ENCODE peak calls at places on chromosomes 13 and 19, in ten cellular contexts. One of them, this sample, is unnamed. For H3K27me3 and H3K9me3, the result is how much of the 10 kb centered on the place peaks cover.

GRCh38 chr13:36531746-36532486 is 99.6 kb downstream of the CCNA1 start:
- DNase-seq in DND-41: no peak
- DNase-seq in esophagus squamous epithelium: no peak
- DNase-seq in right lobe of liver: no peak
- DNase-seq in thoracic aorta: no peak
- DNase-seq in cardiac muscle cell: no peak
- DNase-seq in K562: no peak
- DNase-seq in body of pancreas: no peak
- DNase-seq in keratinocyte: no peak
- DNase-seq in sigmoid colon: no peak
- DNase-seq in this sample: no peak

GRCh38 chr13:50400035-50400726 is 384.9 kb downstream of the KCNRG start:
- DNase-seq in esophagus squamous epithelium: no peak
- DNase-seq in right lobe of liver: no peak
- DNase-seq in thoracic aorta: no peak
- DNase-seq in sigmoid colon: no peak
- DNase-seq in DND-41: no peak
- DNase-seq in body of pancreas: peak
- DNase-seq in keratinocyte: no peak
- DNase-seq in cardiac muscle cell: peak
- DNase-seq in K562: no peak
- DNase-seq in this sample: no peak

GRCh38 chr19:13797870-13798269 is 2.6 kb downstream of the ZSWIM4 start:
- DNase-seq in DND-41: no peak
- DNase-seq in keratinocyte: no peak
- DNase-seq in cardiac muscle cell: no peak
- DNase-seq in K562: no peak
- DNase-seq in thoracic aorta: peak
- DNase-seq in body of pancreas: no peak
- DNase-seq in esophagus squamous epithelium: no peak
- DNase-seq in sigmoid colon: no peak
- DNase-seq in right lobe of liver: no peak
- DNase-seq in this sample: no peak

GRCh38 chr19:48443262-48443661 is 2.5 kb upstream of the GRWD1 start:
- DNase-seq in K562: no peak
- DNase-seq in esophagus squamous epithelium: no peak
- DNase-seq in body of pancreas: peak
- DNase-seq in right lobe of liver: no peak
- DNase-seq in keratinocyte: no peak
- DNase-seq in thoracic aorta: no peak
- DNase-seq in sigmoid colon: no peak
- DNase-seq in cardiac muscle cell: no peak
- DNase-seq in DND-41: no peak
- DNase-seq in this sample: peak

GRCh38 chr13:28539625-28540286 is 44.8 kb upstream of the FLT1 start:
- DNase-seq in thoracic aorta: no peak
- DNase-seq in right lobe of liver: no peak
- DNase-seq in body of pancreas: no peak
- DNase-seq in sigmoid colon: no peak
- DNase-seq in keratinocyte: no peak
- DNase-seq in esophagus squamous epithelium: no peak
- DNase-seq in cardiac muscle cell: no peak
- DNase-seq in DND-41: no peak
- DNase-seq in K562: no peak
- DNase-seq in this sample: no peak

GRCh38 chr13:52830946-52831345 is 17.5 kb downstream of the PCDH8 start:
- DNase-seq in body of pancreas: no peak
- DNase-seq in cardiac muscle cell: no peak
- DNase-seq in keratinocyte: no peak
- DNase-seq in esophagus squamous epithelium: no peak
- DNase-seq in sigmoid colon: no peak
- DNase-seq in right lobe of liver: no peak
- DNase-seq in thoracic aorta: no peak
- DNase-seq in K562: no peak
- DNase-seq in DND-41: no peak
- DNase-seq in this sample: no peak

GRCh38 chr19:8259142-8259921 is 48.8 kb downstream of the CD320 start:
- DNase-seq in K562: no peak
- DNase-seq in cardiac muscle cell: no peak
- DNase-seq in DND-41: no peak
- DNase-seq in keratinocyte: no peak
- DNase-seq in esophagus squamous epithelium: no peak
- DNase-seq in thoracic aorta: no peak
- DNase-seq in right lobe of liver: peak
- DNase-seq in sigmoid colon: peak
- DNase-seq in body of pancreas: peak
- DNase-seq in this sample: no peak

GRCh38 chr19:16594131-16594586 is 21.9 kb upstream of the SLC35E1 start:
- DNase-seq in DND-41: peak
- DNase-seq in cardiac muscle cell: no peak
- DNase-seq in right lobe of liver: no peak
- DNase-seq in sigmoid colon: no peak
- DNase-seq in esophagus squamous epithelium: no peak
- DNase-seq in keratinocyte: no peak
- DNase-seq in thoracic aorta: no peak
- DNase-seq in K562: no peak
- DNase-seq in body of pancreas: no peak
- DNase-seq in this sample: peak

GRCh38 chr19:21358768-21359451 is at the start of gene ZNF738:
- DNase-seq in right lobe of liver: peak
- DNase-seq in body of pancreas: peak
- DNase-seq in keratinocyte: peak
- DNase-seq in K562: peak
- DNase-seq in cardiac muscle cell: peak
- DNase-seq in esophagus squamous epithelium: peak
- DNase-seq in thoracic aorta: peak
- DNase-seq in sigmoid colon: peak
- DNase-seq in DND-41: peak
- DNase-seq in this sample: peak

GRCh38 chr19:467554-467953 is 6.7 kb upstream of the SHC2 start:
- DNase-seq in right lobe of liver: no peak
- DNase-seq in thoracic aorta: no peak
- DNase-seq in esophagus squamous epithelium: no peak
- DNase-seq in keratinocyte: no peak
- DNase-seq in body of pancreas: no peak
- DNase-seq in DND-41: no peak
- DNase-seq in sigmoid colon: no peak
- DNase-seq in K562: no peak
- DNase-seq in cardiac muscle cell: no peak
- DNase-seq in this sample: no peak

GRCh38 chr13:33323766-33324525 is 38.4 kb upstream of the STARD13 start:
- DNase-seq in sigmoid colon: no peak
- DNase-seq in DND-41: no peak
- DNase-seq in thoracic aorta: no peak
- DNase-seq in cardiac muscle cell: no peak
- DNase-seq in right lobe of liver: no peak
- DNase-seq in keratinocyte: no peak
- DNase-seq in body of pancreas: no peak
- DNase-seq in K562: no peak
- DNase-seq in esophagus squamous epithelium: no peak
- DNase-seq in this sample: no peak
- H3K27me3 ChIP-seq in sigmoid colon: under half
- H3K27me3 ChIP-seq in DND-41: under half
- H3K27me3 ChIP-seq in thoracic aorta: under half
- H3K27me3 ChIP-seq in cardiac muscle cell: under half
- H3K27me3 ChIP-seq in right lobe of liver: under half
- H3K27me3 ChIP-seq in keratinocyte: under half
- H3K27me3 ChIP-seq in body of pancreas: under half
- H3K27me3 ChIP-seq in K562: under half
- H3K27me3 ChIP-seq in esophagus squamous epithelium: under half
- H3K27me3 ChIP-seq in this sample: under half

DNA sequence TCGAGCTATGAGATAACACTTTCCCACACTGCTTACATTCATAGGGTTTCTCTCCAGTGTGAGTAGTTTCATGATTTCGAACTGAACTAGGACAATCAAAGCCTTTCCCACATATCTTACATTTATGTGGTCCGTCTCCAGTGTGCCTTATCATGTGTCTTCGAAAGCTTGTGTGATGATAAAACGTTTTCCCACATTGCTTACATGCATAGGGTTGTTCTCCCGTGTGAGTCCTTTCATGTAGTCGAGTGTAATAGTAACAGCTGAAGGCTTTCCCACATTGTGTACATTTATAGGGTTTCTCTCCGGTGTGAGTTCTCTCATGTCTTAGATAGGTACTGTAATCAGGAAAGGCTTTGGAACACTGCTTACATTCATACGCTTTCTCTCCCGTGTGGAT is 16.3 kb downstream of the ZNF823 start:
- DNase-seq in K562: no peak
- DNase-seq in body of pancreas: no peak
- DNase-seq in thoracic aorta: no peak
- DNase-seq in sigmoid colon: no peak
- DNase-seq in keratinocyte: no peak
- DNase-seq in DND-41: no peak
- DNase-seq in esophagus squamous epithelium: no peak
- DNase-seq in right lobe of liver: no peak
- DNase-seq in cardiac muscle cell: no peak
- DNase-seq in this sample: no peak
- H3K9me3 ChIP-seq in K562: under half
- H3K9me3 ChIP-seq in body of pancreas: under half
- H3K9me3 ChIP-seq in thoracic aorta: half or more
- H3K9me3 ChIP-seq in sigmoid colon: under half
- H3K9me3 ChIP-seq in keratinocyte: under half
- H3K9me3 ChIP-seq in DND-41: under half
- H3K9me3 ChIP-seq in esophagus squamous epithelium: half or more
- H3K9me3 ChIP-seq in right lobe of liver: under half
- H3K9me3 ChIP-seq in cardiac muscle cell: under half
- H3K9me3 ChIP-seq in this sample: half or more

GRCh38 chr19:23287620-23288019 is 37.4 kb upstream of the ZNF724 start:
- DNase-seq in K562: no peak
- DNase-seq in right lobe of liver: no peak
- DNase-seq in cardiac muscle cell: no peak
- DNase-seq in DND-41: no peak
- DNase-seq in body of pancreas: no peak
- DNase-seq in thoracic aorta: no peak
- DNase-seq in keratinocyte: no peak
- DNase-seq in esophagus squamous epithelium: no peak
- DNase-seq in sigmoid colon: no peak
- DNase-seq in this sample: no peak

GRCh38 chr19:23281663-23282276 is 31.6 kb upstream of the ZNF724 start:
- DNase-seq in cardiac muscle cell: no peak
- DNase-seq in DND-41: no peak
- DNase-seq in K562: no peak
- DNase-seq in esophagus squamous epithelium: no peak
- DNase-seq in right lobe of liver: no peak
- DNase-seq in body of pancreas: no peak
- DNase-seq in keratinocyte: no peak
- DNase-seq in sigmoid colon: no peak
- DNase-seq in thoracic aorta: no peak
- DNase-seq in this sample: no peak

GRCh38 chr19:23285948-23286347 is 35.8 kb upstream of the ZNF724 start:
- DNase-seq in keratinocyte: no peak
- DNase-seq in sigmoid colon: no peak
- DNase-seq in right lobe of liver: no peak
- DNase-seq in thoracic aorta: no peak
- DNase-seq in esophagus squamous epithelium: no peak
- DNase-seq in DND-41: no peak
- DNase-seq in cardiac muscle cell: no peak
- DNase-seq in body of pancreas: no peak
- DNase-seq in K562: no peak
- DNase-seq in this sample: no peak

GRCh38 chr19:23286477-23286876 is 36.3 kb upstream of the ZNF724 start:
- DNase-seq in sigmoid colon: no peak
- DNase-seq in thoracic aorta: no peak
- DNase-seq in keratinocyte: no peak
- DNase-seq in cardiac muscle cell: no peak
- DNase-seq in body of pancreas: no peak
- DNase-seq in K562: no peak
- DNase-seq in right lobe of liver: no peak
- DNase-seq in esophagus squamous epithelium: no peak
- DNase-seq in DND-41: no peak
- DNase-seq in this sample: no peak

DNA sequence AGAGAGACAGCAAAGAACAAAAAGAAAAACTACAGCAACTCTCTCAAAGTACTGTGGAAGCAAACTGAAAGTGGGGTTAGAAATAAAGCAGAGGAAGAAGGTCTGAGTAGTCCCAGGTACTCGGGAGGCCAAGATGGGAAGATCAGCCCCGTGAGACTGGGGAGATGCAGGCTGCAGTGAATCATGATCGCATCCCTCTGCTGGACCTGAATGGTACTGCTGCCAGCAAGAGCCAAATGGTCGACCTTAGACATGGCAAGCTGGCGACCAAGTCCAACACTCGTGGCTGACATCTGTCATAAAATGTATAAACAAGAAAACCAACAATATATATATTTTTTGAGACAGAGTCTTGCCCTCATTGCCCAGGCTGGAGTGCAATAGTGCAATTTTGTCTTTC is 33.7 kb upstream of the ZNF724 start:
- DNase-seq in K562: peak
- DNase-seq in thoracic aorta: no peak
- DNase-seq in DND-41: peak
- DNase-seq in cardiac muscle cell: peak
- DNase-seq in sigmoid colon: no peak
- DNase-seq in body of pancreas: peak
- DNase-seq in keratinocyte: no peak
- DNase-seq in right lobe of liver: no peak
- DNase-seq in esophagus squamous epithelium: no peak
- DNase-seq in this sample: peak
- TF ChIP-seq CTCF in K562: peak
- TF ChIP-seq CTCF in thoracic aorta: peak
- TF ChIP-seq CTCF in DND-41: peak
- TF ChIP-seq CTCF in cardiac muscle cell: peak
- TF ChIP-seq CTCF in sigmoid colon: peak
- TF ChIP-seq CTCF in body of pancreas: peak
- TF ChIP-seq CTCF in keratinocyte: peak
- TF ChIP-seq CTCF in right lobe of liver: peak
- TF ChIP-seq CTCF in esophagus squamous epithelium: peak
- TF ChIP-seq CTCF in this sample: peak

GRCh38 chr19:33621065-33621785 is 528 bp upstream of the CHST8 start:
- DNase-seq in K562: no peak
- DNase-seq in body of pancreas: no peak
- DNase-seq in DND-41: no peak
- DNase-seq in sigmoid colon: peak
- DNase-seq in right lobe of liver: no peak
- DNase-seq in keratinocyte: no peak
- DNase-seq in esophagus squamous epithelium: no peak
- DNase-seq in cardiac muscle cell: no peak
- DNase-seq in thoracic aorta: no peak
- DNase-seq in this sample: no peak
- H3K27me3 ChIP-seq in K562: under half
- H3K27me3 ChIP-seq in body of pancreas: under half
- H3K27me3 ChIP-seq in DND-41: under half
- H3K27me3 ChIP-seq in sigmoid colon: under half
- H3K27me3 ChIP-seq in right lobe of liver: under half
- H3K27me3 ChIP-seq in keratinocyte: half or more
- H3K27me3 ChIP-seq in esophagus squamous epithelium: under half
- H3K27me3 ChIP-seq in cardiac muscle cell: half or more
- H3K27me3 ChIP-seq in thoracic aorta: under half
- H3K27me3 ChIP-seq in this sample: under half